ENCODE peak calls at places on chromosomes 13 and 19, in ten cellular contexts. F, T, X, H, A, U, W, J, N and B are unnamed samples.

GRCh38 chr13:42039946-42040729 is 8.3 kb upstream of the DGKH start:
- DNase-seq in F (peak), T (peak), X (peak), H (peak), A (peak), U (peak), W (peak), J (peak), N (peak), B (peak)

GRCh38 chr19:5691205-5691929 is 1.3 kb downstream of the RPL36 start:
- DNase-seq in F (no peak), T (no peak), X (peak), H (peak), A (peak), U (no peak), W (peak), J (peak), N (peak), B (peak)

GRCh38 chr19:2309734-2310362 is 1.9 kb upstream of the LINGO3 start:
- DNase-seq in F (no peak), T (no peak), X (no peak), H (peak), A (peak), U (no peak), W (no peak), J (no peak), N (no peak), B (peak)

GRCh38 chr19:13401388-13401787 is 104.9 kb downstream of the CACNA1A start:
- DNase-seq in F (peak), T (no peak), X (no peak), H (peak), A (no peak), U (no peak), W (no peak), J (no peak), N (peak), B (peak)

GRCh38 chr13:75963318-75963717 is 327.2 kb downstream of the LMO7 start:
- DNase-seq in F (peak), T (no peak), X (no peak), H (no peak), A (no peak), U (no peak), W (no peak), J (no peak), N (peak), B (no peak)

GRCh38 chr13:50365683-50366391 is 350.6 kb downstream of the KCNRG start:
- DNase-seq in F (no peak), T (peak), X (peak), H (peak), A (peak), U (no peak), W (no peak), J (peak), N (peak), B (peak)

GRCh38 chr13:113627136-113627535 is 30.9 kb downstream of the ATP4B start:
- DNase-seq in F (no peak), T (no peak), X (no peak), H (no peak), A (no peak), U (no peak), W (no peak), J (no peak), N (no peak), B (no peak)

GRCh38 chr13:72097568-72097967 is 230.6 kb upstream of the DACH1 start:
- DNase-seq in F (no peak), T (no peak), X (no peak), H (no peak), A (no peak), U (no peak), W (no peak), J (no peak), N (no peak), B (no peak)

GRCh38 chr13:58238972-58239773 is 607.6 kb downstream of the PCDH17 start:
- DNase-seq in F (no peak), T (no peak), X (no peak), H (no peak), A (no peak), U (no peak), W (no peak), J (no peak), N (no peak), B (no peak)

GRCh38 chr13:80297094-80297493 is 43.8 kb downstream of the SPRY2 start:
- DNase-seq in F (peak), T (no peak), X (no peak), H (no peak), A (no peak), U (no peak), W (no peak), J (no peak), N (peak), B (no peak)

GRCh38 chr13:32016631-32017030 is 14.9 kb upstream of the FRY start:
- DNase-seq in F (no peak), T (no peak), X (no peak), H (peak), A (no peak), U (no peak), W (no peak), J (no peak), N (no peak), B (no peak)

GRCh38 chr19:19661675-19662251 is 1.7 kb downstream of the ATP13A1 start:
- DNase-seq in F (peak), T (peak), X (no peak), H (peak), A (no peak), U (no peak), W (peak), J (no peak), N (no peak), B (no peak)

GRCh38 chr19:1538978-1539377 is 15.1 kb downstream of the PLK5 start:
- DNase-seq in F (no peak), T (no peak), X (no peak), H (no peak), A (no peak), U (no peak), W (no peak), J (no peak), N (no peak), B (no peak)

GRCh38 chr13:23579072-23579885 is 9.1 kb downstream of the TNFRSF19 start:
- DNase-seq in F (peak), T (no peak), X (peak), H (peak), A (peak), U (peak), W (peak), J (peak), N (no peak), B (peak)

GRCh38 chr13:92510416-92510815 is 716.2 kb upstream of the GPC6 start:
- DNase-seq in F (peak), T (no peak), X (no peak), H (peak), A (no peak), U (no peak), W (no peak), J (no peak), N (no peak), B (no peak)

GRCh38 chr19:53424968-53425597 is 6.7 kb upstream of the ZNF761 start:
- DNase-seq in F (peak), T (peak), X (peak), H (peak), A (peak), U (peak), W (peak), J (peak), N (peak), B (peak)

GRCh38 chr13:99087954-99088491 is 110.2 kb upstream of the DOCK9 start:
- DNase-seq in F (no peak), T (no peak), X (no peak), H (no peak), A (no peak), U (no peak), W (peak), J (peak), N (peak), B (peak)

GRCh38 chr19:36638862-36639510 is 27.7 kb downstream of the ZNF461 start:
- DNase-seq in F (peak), T (no peak), X (no peak), H (no peak), A (no peak), U (no peak), W (no peak), J (no peak), N (peak), B (no peak)

GRCh38 chr13:102679449-102680132 is 15.3 kb downstream of the METTL21C start:
- DNase-seq in F (no peak), T (no peak), X (no peak), H (no peak), A (no peak), U (no peak), W (no peak), J (no peak), N (no peak), B (no peak)